ENCODE peak calls at places on chromosomes 5 and 9, in seven cellular contexts. Z is foreskin fibroblast, R is astrocyte of the cerebellum, N is GM12865, Y is lung, D is left lung, H is cardiac muscle cell. J is an unnamed sample.

GRCh38 chr9:5364294-5364990 is 24.8 kb upstream of the RLN1 start:
- DNase-seq in Z (peak), R (no peak), N (peak), Y (no peak), D (no peak), H (peak), J (no peak)

GRCh38 chr9:135992486-135993408 is 31.6 kb upstream of the UBAC1 start:
- DNase-seq in Z (peak), R (peak), N (peak), Y (peak), D (peak), H (peak), J (peak)

GRCh38 chr5:143085319-143085917 is 315.2 kb downstream of the ARHGAP26 start:
- DNase-seq in Z (no peak), R (no peak), N (no peak), Y (no peak), D (no peak), H (no peak), J (no peak)

GRCh38 chr5:180113660-180114303 is 42.2 kb upstream of the RNF130 start:
- DNase-seq in Z (no peak), R (no peak), N (no peak), Y (no peak), D (no peak), H (no peak), J (peak)

GRCh38 chr9:18296702-18297531 is 177.0 kb upstream of the ADAMTSL1 start:
- DNase-seq in Z (peak), R (peak), N (no peak), Y (no peak), D (no peak), H (peak), J (no peak)

GRCh38 chr5:93582677-93583524 is at the start of gene NR2F1:
- DNase-seq in Z (peak), R (peak), N (peak), Y (peak), D (peak), H (peak), J (peak)

GRCh38 chr9:36862206-36863145 is 171.6 kb downstream of the PAX5 start:
- DNase-seq in Z (peak), R (no peak), N (no peak), Y (no peak), D (no peak), H (peak), J (no peak)

GRCh38 chr9:124617477-124618141 is 110.4 kb upstream of the NR5A1 start:
- DNase-seq in Z (peak), R (peak), N (peak), Y (peak), D (peak), H (peak), J (peak)

GRCh38 chr5:40428129-40428528 is 251.6 kb upstream of the PTGER4 start:
- DNase-seq in Z (peak), R (no peak), N (no peak), Y (no peak), D (no peak), H (peak), J (peak)

GRCh38 chr9:87497080-87497603 is 525 bp upstream of the DAPK1 start:
- DNase-seq in Z (no peak), R (no peak), N (no peak), Y (no peak), D (no peak), H (no peak), J (no peak)
- H3K4me3 ChIP-seq in Z (peak), R (peak), N (peak), Y (peak), D (peak), H (peak), J (peak)

GRCh38 chr9:114378883-114379282 is 8.9 kb downstream of the AKNA start:
- DNase-seq in Z (no peak), R (no peak), N (no peak), Y (no peak), D (no peak), H (no peak), J (no peak)
- H3K4me3 ChIP-seq in Z (no peak), R (no peak), N (no peak), Y (no peak), D (no peak), H (no peak), J (no peak)

DNA sequence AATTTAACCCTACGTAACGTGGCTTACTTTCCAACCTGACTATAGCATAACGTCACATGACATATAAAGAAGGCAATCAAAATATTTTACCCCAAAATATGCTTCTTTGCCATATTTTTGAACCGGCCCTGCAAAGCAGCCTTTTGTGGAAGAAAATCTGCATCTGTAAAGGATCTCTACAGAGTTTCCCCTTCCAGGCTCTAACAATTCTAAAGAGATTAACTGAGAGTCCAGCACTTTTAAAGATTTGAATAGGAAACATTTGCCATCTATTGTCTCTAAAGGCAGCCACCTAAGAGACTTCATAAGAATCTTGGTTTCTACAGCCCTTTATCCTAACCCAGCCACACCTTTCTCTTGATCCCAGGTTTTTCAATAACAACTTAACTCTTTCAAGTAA is 22.7 kb downstream of the AP3B1 start:
- DNase-seq in Z (no peak), R (no peak), N (no peak), Y (no peak), D (no peak), H (no peak), J (no peak)
- H3K4me3 ChIP-seq in Z (no peak), R (no peak), N (no peak), Y (no peak), D (no peak), H (no peak), J (no peak)

GRCh38 chr9:21969011-21969935 is 24.9 kb downstream of the CDKN2A start:
- DNase-seq in Z (no peak), R (no peak), N (no peak), Y (no peak), D (no peak), H (no peak), J (no peak)

GRCh38 chr9:21970001-21970799 is 24.0 kb downstream of the CDKN2A start:
- DNase-seq in Z (no peak), R (no peak), N (no peak), Y (no peak), D (no peak), H (no peak), J (no peak)

GRCh38 chr9:21967169-21967568 is 27.0 kb downstream of the CDKN2A start:
- DNase-seq in Z (no peak), R (no peak), N (no peak), Y (no peak), D (no peak), H (no peak), J (no peak)

GRCh38 chr9:21967707-21968106 is 26.5 kb downstream of the CDKN2A start:
- DNase-seq in Z (no peak), R (no peak), N (no peak), Y (no peak), D (no peak), H (no peak), J (no peak)

GRCh38 chr9:21968331-21969010 is 25.7 kb downstream of the CDKN2A start:
- DNase-seq in Z (no peak), R (no peak), N (no peak), Y (no peak), D (no peak), H (peak), J (no peak)
- H3K4me3 ChIP-seq in Z (peak), R (peak), N (no peak), Y (no peak), D (no peak), H (no peak), J (no peak)

GRCh38 chr5:55600086-55600485 is 65.3 kb upstream of the PLPP1 start:
- DNase-seq in Z (no peak), R (no peak), N (no peak), Y (no peak), D (no peak), H (no peak), J (no peak)
- H3K4me3 ChIP-seq in Z (no peak), R (no peak), N (no peak), Y (no peak), D (no peak), H (no peak), J (no peak)

DNA sequence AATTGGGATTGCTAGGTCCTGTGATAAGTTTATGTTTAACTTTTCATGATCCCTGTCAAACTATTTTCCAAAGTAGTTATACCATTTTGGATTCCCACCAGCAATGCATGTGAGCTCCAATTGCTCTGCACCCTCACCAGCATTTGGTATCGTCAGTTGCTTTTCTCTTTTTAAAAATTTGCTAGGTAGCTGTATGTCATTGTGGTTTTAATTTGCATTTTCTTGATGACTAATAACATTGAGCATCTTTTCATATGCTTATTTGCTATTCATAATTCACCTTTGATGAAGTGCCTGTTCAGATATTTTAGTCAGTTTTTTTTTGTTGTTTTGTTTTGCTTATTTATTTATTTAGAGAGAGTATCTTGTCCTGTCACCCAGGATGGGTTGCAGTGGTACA is 12.5 kb downstream of the TAF1L start:
- DNase-seq in Z (no peak), R (no peak), N (no peak), Y (no peak), D (no peak), H (no peak), J (no peak)
- H3K4me3 ChIP-seq in Z (no peak), R (no peak), N (no peak), Y (no peak), D (no peak), H (no peak), J (no peak)

DNA sequence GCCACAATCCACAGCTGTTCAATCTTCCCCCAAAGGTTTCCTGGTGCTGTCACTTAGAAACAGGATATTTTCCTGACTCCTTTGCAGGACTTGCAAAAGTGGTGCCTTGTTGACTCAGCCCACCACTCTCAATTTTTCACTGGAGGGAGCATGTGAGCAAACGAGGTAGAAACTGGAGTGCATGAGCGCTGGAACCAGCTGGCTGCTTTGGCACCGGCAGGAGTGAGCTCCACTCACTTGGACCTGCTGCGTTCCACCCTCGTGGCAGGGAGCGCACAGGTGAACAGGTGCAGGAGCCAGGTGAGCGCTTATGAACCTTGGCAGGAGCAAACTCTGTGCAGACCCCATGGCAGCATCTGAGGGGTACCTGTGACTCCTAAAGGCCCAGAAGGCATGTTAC is 364.1 kb upstream of the RORB start:
- DNase-seq in Z (no peak), R (no peak), N (no peak), Y (no peak), D (no peak), H (no peak), J (no peak)
- H3K4me3 ChIP-seq in Z (no peak), R (no peak), N (no peak), Y (no peak), D (no peak), H (no peak), J (no peak)

J was measured in tibial artery.